ENCODE peak calls at places on chromosomes 6 and 20, in six cellular contexts. R is adrenal gland, N is gastrocnemius medialis, S is heart left ventricle, O is uterus, E is A549. U is an unnamed sample.

GRCh38 chr6:99588618-99589289 is 17.9 kb upstream of the PRDM13 start:
- DNase-seq in R (peak; percentile 72), N (peak; percentile 69), S (peak; percentile 79), O (peak; percentile 46), E (peak; percentile 81), U (peak; percentile 72)

GRCh38 chr6:75101896-75102680 is 103.8 kb downstream of the COL12A1 start:
- DNase-seq in R (no peak), N (no peak), S (no peak), O (no peak), E (no peak), U (no peak)

GRCh38 chr6:2171728-2172127 is 73.7 kb downstream of the GMDS start:
- DNase-seq in R (no peak), N (no peak), S (no peak), O (no peak), E (no peak), U (no peak)

GRCh38 chr6:20534906-20535305 is 649 bp downstream of the CDKAL1 start:
- DNase-seq in R (no peak), N (no peak), S (no peak), O (no peak), E (no peak), U (no peak)

GRCh38 chr6:39901116-39901655 is 33.1 kb downstream of the MOCS1 start:
- DNase-seq in R (no peak), N (no peak), S (no peak), O (no peak), E (no peak), U (no peak)

GRCh38 chr20:13158339-13158738 is 62.7 kb upstream of the ISM1 start:
- DNase-seq in R (no peak), N (no peak), S (no peak), O (peak; percentile 22), E (no peak), U (peak; percentile 27)

GRCh38 chr6:100806280-100806679 is 74.8 kb downstream of the ASCC3 start:
- DNase-seq in R (no peak), N (no peak), S (no peak), O (no peak), E (no peak), U (no peak)

GRCh38 chr20:14069796-14070195 is 74.5 kb downstream of the MACROD2 start:
- DNase-seq in R (no peak), N (no peak), S (no peak), O (no peak), E (no peak), U (no peak)

GRCh38 chr6:145271601-145272000 is 463.7 kb downstream of the EPM2A start:
- DNase-seq in R (no peak), N (no peak), S (no peak), O (no peak), E (no peak), U (no peak)

GRCh38 chr6:77292564-77293546 is 170.4 kb downstream of the HTR1B start:
- DNase-seq in R (no peak), N (no peak), S (no peak), O (no peak), E (peak; percentile 77), U (no peak)

GRCh38 chr6:112563368-112563767 is 216.2 kb downstream of the RFPL4B start:
- DNase-seq in R (no peak), N (no peak), S (no peak), O (no peak), E (no peak), U (no peak)

GRCh38 chr6:129923520-129923919 is 62.4 kb upstream of the TMEM244 start:
- DNase-seq in R (no peak), N (no peak), S (no peak), O (no peak), E (no peak), U (no peak)

GRCh38 chr6:37029249-37029959 is 23.9 kb downstream of the FGD2 start:
- DNase-seq in R (peak; percentile 67), N (peak; percentile 41), S (peak; percentile 83), O (peak; percentile 69), E (peak; percentile 88), U (no peak)

GRCh38 chr20:47411161-47411560 is 54.7 kb upstream of the ZMYND8 start:
- DNase-seq in R (no peak), N (peak; percentile 75), S (no peak), O (no peak), E (no peak), U (no peak)

GRCh38 chr6:44653761-44654218 is 266.3 kb downstream of the CDC5L start:
- DNase-seq in R (no peak), N (no peak), S (no peak), O (no peak), E (no peak), U (no peak)

GRCh38 chr6:32140420-32141046 is 10.4 kb upstream of the FKBPL start:
- DNase-seq in R (no peak), N (no peak), S (no peak), O (no peak), E (no peak), U (no peak)

GRCh38 chr6:3355358-3356055 is 96.8 kb downstream of the PSMG4 start:
- DNase-seq in R (peak; percentile 48), N (no peak), S (no peak), O (peak; percentile 41), E (no peak), U (no peak)

GRCh38 chr6:3357669-3358068 is 98.9 kb downstream of the PSMG4 start:
- DNase-seq in R (no peak), N (no peak), S (no peak), O (no peak), E (no peak), U (no peak)

GRCh38 chr6:3356824-3357420 is 98.2 kb downstream of the PSMG4 start:
- DNase-seq in R (no peak), N (no peak), S (no peak), O (no peak), E (peak; percentile 76), U (no peak)

GRCh38 chr6:3355011-3355357 is 96.2 kb downstream of the PSMG4 start:
- DNase-seq in R (no peak), N (no peak), S (no peak), O (no peak), E (no peak), U (no peak)

DNA sequence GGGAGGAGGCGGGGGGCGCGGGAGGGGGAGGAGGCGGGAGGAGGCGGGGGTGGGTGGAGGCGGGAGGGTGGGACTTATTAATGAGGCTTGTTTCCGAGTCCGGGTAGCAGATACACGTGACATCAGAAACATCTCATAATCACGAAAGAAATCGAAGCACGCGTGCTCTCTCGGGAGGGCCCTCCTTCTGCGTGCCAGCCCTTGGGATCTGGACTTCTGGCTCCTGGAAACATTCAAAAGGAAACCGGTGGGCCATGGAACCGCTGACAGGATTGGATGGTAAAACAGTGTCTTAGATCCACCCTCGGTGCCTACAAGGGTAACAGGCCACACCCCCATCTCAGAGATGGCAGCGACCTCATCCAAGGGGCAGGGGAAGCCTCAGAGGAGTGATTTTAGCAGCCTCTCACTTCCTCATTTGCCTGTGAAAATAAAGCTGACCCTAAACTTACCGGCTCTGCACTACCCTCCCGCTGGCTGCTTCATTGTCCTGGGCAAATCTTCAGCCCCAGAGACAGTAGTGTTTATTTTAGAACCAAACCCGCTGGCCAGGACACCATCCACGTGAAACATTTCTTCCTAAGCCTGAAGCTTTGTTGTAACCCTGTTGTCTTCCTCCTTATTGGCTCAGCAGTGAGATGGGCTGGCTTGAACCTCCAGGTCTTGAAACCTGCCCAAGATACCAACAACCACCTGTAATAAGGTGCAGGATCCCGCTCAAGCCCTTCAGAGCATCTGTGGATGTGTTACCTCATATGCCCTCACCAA is 97.5 kb downstream of the PSMG4 start:
- DNase-seq in R (peak; percentile 68), N (peak; percentile 64), S (peak; percentile 73), O (peak; percentile 72), E (peak; percentile 82), U (peak; percentile 88)
- TF ChIP-seq POLR2A in R (no peak), N (no peak), S (no peak), O (no peak), E (no peak), U (no peak)

DNA sequence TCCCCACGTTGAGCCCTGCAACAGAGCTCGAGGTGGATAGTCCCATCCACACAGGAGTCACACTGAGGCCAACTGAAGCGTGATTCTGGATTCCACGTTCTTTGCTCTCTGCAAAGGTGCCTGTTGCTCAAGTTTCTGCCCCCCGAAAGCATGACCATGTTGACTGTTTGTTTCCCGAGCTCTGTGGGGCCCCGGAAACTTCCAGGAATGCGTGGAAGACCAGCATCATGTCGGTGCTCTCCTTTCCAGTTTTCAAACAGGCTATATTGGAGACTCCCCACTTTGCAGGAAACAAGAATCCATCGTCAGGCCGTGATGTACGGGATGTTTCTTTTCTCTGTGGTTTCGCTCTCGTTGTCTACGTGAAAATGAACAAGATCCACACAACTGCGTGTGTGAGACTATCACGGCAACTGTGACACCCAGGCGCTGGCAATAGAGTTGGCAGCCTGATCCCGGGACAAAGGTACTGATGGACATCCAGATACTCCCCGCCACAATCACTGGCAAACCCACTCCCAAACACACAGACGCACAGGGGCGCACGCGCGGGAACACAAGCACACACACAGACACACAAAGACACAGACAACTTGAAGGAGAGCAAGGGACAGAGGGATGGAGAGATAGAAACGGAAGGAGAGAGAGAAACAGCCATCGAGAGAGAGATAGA is 444.6 kb upstream of the DEFB115 start:
- DNase-seq in R (no peak), N (no peak), S (no peak), O (no peak), E (no peak), U (no peak)
- TF ChIP-seq POLR2A in R (no peak), N (no peak), S (no peak), O (no peak), E (no peak), U (no peak)

DNA sequence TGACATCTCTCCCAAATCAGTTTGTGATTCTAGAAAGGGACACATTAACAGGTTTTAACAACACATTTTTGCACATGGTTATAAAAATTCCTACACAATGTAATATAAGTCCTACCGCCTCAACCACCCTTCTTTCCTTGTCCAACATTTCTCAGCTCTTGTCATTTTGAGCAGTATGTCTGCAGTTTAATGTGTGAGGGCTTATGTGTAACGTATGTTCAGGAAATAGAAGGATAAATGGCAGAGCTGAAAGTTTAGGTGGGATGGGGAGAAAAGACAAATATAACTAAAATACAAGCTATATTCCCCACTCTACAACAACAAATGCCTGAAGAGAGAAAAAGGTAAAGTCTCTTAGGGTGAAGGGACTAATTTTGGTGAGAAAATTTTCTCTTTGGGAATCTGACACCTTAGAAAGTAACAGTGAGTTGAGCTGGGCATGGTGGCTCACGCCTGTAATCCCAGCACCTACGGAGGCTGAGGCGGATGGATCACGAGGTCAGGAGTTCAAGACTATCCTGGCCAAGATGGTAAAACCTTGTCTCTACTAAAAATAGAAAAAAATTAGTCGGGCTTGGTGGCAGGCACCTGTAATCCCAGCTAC is 5.0 kb downstream of the PNRC1 start:
- DNase-seq in R (no peak), N (no peak), S (no peak), O (no peak), E (no peak), U (no peak)
- TF ChIP-seq POLR2A in R (peak; percentile 6), N (no peak), S (no peak), O (no peak), E (no peak), U (no peak)

DNA sequence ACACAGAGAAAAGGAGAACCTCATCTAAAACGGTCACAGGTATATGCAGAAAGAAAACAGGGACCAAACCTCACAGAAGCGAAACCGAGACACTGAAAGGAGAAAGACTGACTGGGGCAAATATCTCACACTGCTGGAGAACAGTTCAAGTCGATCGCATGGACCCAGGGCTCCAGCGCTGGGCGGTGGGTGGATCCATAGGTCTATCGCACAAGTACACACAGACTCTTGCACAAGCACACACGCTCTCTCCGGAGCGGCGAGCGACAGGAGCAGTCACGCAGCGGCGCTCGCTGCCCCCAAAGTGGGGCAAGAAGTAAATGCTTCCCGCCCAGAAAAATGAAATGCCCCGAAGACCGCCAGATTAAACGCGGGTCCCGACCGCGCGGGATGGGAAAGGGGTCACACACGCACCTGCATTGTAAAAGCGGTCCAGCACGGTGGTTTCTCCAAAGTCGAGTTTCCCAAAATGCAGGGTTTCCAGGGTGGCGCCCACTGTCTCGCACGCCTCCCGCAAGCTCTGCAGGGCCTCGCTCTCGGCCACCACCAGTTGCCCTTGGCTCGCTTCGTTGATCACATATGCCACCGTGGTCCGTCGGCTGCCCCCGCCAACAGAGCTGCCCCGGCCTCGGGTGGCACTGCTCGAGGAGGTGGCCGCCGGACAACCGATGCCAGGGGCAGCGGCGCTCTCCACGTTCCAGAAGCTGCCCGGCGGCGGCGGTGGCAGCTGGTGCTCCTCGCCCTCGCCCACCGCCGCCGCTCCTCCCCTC is 796 bp downstream of the MAP3K5 start:
- DNase-seq in R (peak; percentile 69), N (peak; percentile 41), S (peak; percentile 75), O (peak; percentile 53), E (peak; percentile 53), U (peak; percentile 73)
- TF ChIP-seq POLR2A in R (no peak), N (peak; percentile 66), S (no peak), O (peak; percentile 37), E (no peak), U (peak; percentile 48)

U was measured in prostate gland.